ENCODE peak calls at places on chromosomes 5 and 9, in six cellular contexts. B, K, Z, D, Y and P are unnamed samples.

GRCh38 chr5:172789687-172790495 is 18.9 kb upstream of the DUSP1 start:
- DNase-seq in B (no peak), K (peak; percentile 76), Z (no peak), D (peak; percentile 74), Y (peak; percentile 72), P (no peak)

GRCh38 chr9:96609732-96610131 is 9.9 kb downstream of the CDC14B start:
- DNase-seq in B (no peak), K (no peak), Z (no peak), D (no peak), Y (no peak), P (no peak)

GRCh38 chr9:71854811-71855210 is 56.2 kb downstream of the ABHD17B start:
- DNase-seq in B (no peak), K (no peak), Z (no peak), D (no peak), Y (no peak), P (no peak)

GRCh38 chr5:151084363-151084762 is 3.5 kb upstream of the TNIP1 start:
- DNase-seq in B (no peak), K (no peak), Z (no peak), D (peak; percentile 48), Y (no peak), P (no peak)

GRCh38 chr5:59790399-59791130 is 103.0 kb downstream of the PDE4D start:
- DNase-seq in B (no peak), K (no peak), Z (no peak), D (peak; percentile 68), Y (no peak), P (no peak)

GRCh38 chr9:97387936-97388684 is 23.8 kb upstream of the TDRD7 start:
- DNase-seq in B (no peak), K (no peak), Z (no peak), D (no peak), Y (no peak), P (no peak)

GRCh38 chr5:81021486-81021885 is 61.3 kb downstream of the RASGRF2 start:
- DNase-seq in B (no peak), K (no peak), Z (no peak), D (no peak), Y (peak; percentile 32), P (no peak)

GRCh38 chr9:134937566-134938345 is 20.0 kb upstream of the FCN1 start:
- DNase-seq in B (no peak), K (no peak), Z (no peak), D (no peak), Y (no peak), P (no peak)

GRCh38 chr5:172189693-172190296 is 1.8 kb upstream of the STK10 start:
- DNase-seq in B (no peak), K (no peak), Z (no peak), D (no peak), Y (no peak), P (no peak)

DNA sequence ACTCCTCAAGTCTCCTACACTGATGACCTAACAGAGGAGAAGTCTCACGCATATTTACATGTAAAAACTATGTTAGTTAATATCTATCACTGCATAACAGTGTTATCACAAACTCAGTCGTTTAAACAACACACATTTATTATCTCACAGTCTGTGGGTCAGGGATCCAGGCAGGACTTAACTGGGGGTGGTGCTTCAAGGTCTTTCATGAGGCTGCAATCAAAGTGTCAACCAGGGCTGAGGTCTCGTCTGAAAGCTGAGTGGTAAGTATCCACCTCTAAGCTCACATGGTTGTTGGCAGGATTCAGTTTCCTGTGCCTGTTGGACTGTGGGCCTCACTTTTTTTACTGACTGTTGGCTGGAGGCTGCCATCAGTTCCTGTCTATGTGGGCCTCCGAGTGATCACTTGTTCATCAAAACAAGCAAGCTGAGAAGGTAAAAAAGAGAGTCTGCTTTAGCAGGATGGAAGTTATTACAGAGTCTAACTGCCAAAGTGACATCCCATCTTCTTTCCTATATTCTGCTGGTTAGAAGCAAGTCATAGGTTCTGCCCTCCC is 188.6 kb downstream of the CARTPT start:
- DNase-seq in B (no peak), K (no peak), Z (no peak), D (no peak), Y (no peak), P (no peak)
- H3K4me3 ChIP-seq in B (no peak overlapping the region), K (no peak overlapping the region), Z (no peak overlapping the region), D (no peak overlapping the region), Y (no peak overlapping the region), P (no peak overlapping the region)

GRCh38 chr9:133893191-133893994 is 98.7 kb downstream of the VAV2 start:
- DNase-seq in B (no peak), K (no peak), Z (no peak), D (no peak), Y (no peak), P (no peak)
- TF ChIP-seq CTCF in B (no peak), K (no peak), Z (no peak), D (no peak), Y (no peak), P (no peak)

GRCh38 chr9:126619336-126619919 is 5.7 kb downstream of the LMX1B start:
- DNase-seq in B (no peak), K (no peak), Z (no peak), D (no peak), Y (no peak), P (no peak)

GRCh38 chr9:126618200-126618589 is 4.5 kb downstream of the LMX1B start:
- DNase-seq in B (no peak), K (no peak), Z (no peak), D (no peak), Y (no peak), P (no peak)

GRCh38 chr9:126617003-126617739 is 3.4 kb downstream of the LMX1B start:
- DNase-seq in B (no peak), K (no peak), Z (no peak), D (no peak), Y (no peak), P (no peak)

GRCh38 chr9:126617740-126618133 is 4.0 kb downstream of the LMX1B start:
- DNase-seq in B (no peak), K (no peak), Z (no peak), D (no peak), Y (no peak), P (no peak)

DNA sequence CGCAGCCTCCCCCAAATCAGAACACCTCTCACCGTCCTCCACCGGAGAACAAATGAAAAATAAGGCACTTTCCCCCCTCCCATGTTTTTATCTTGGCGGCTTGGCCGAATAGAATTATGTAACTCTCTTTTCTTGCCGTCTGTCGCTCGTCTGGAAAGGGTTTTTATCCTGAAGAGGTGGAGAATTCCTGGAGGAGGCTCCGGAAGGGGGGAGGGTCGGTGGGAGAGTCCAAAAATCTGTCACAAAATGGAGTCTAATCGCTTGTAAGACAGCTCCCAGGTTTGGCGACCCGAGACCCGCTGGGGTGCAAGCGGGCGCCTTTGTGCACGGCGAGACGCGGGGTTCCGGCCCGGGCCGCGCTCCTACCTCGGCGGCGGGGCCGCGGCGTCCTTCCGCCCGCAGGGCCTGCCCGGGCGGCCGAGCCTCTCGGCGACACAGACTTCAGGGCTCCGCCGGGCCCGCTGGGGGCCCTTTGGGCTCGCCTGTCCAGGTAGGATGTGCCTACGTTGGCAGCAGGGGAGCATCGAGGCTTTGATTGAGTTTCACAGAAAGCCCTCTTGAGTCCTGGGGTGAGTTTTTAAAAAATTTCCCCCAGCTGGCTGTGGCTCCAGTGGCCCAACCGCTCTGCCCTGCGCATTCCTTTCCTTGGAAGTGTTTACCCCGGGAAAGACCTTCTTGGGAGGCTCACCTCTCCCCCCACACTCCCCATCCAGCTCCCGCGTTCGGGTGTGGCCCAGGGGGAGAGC is 5.0 kb downstream of the LMX1B start:
- DNase-seq in B (peak; percentile 5), K (no peak), Z (no peak), D (no peak), Y (no peak), P (no peak)
- H3K4me3 ChIP-seq in B (no peak overlapping the region), K (no peak overlapping the region), Z (no peak overlapping the region), D (no peak overlapping the region), Y (no peak overlapping the region), P (peak overlapping the region; percentile 19)

GRCh38 chr9:1604942-1605560 is 410.1 kb upstream of the SMARCA2 start:
- DNase-seq in B (no peak), K (no peak), Z (no peak), D (peak; percentile 20), Y (peak; percentile 32), P (no peak)
- TF ChIP-seq CTCF in B (peak; percentile 34), K (no peak), Z (no peak), D (peak; percentile 30), Y (peak; percentile 59), P (peak; percentile 42)

GRCh38 chr5:135565691-135566421 is 12.9 kb downstream of the CXCL14 start:
- DNase-seq in B (peak; percentile 70), K (no peak), Z (peak; percentile 87), D (peak; percentile 69), Y (peak; percentile 54), P (peak; percentile 68)
- H3K4me3 ChIP-seq in B (no peak overlapping the region), K (no peak overlapping the region), Z (no peak overlapping the region), D (no peak overlapping the region), Y (no peak overlapping the region), P (no peak overlapping the region)